ENCODE peak calls at places on chromosomes 7 and 10, in seven cellular contexts. Q is heart right ventricle; R is CD8-positive, alpha-beta T cell; P is cardiac muscle cell; E is A549; B is neural progenitor cell; Y is HCT116. K is an unnamed sample. For H3K9me3, the result is how much of the 10 kb centered on the place peaks cover.

GRCh38 chr7:22827563-22827962 is 4.9 kb upstream of the TOMM7 start:
- DNase-seq in Q (no peak), R (no peak), P (no peak), E (no peak), B (no peak), Y (no peak), K (no peak)

GRCh38 chr7:70349819-70350218 is 751.5 kb downstream of the AUTS2 start:
- DNase-seq in Q (no peak), R (no peak), P (no peak), E (no peak), B (no peak), Y (no peak), K (no peak)

GRCh38 chr10:101535949-101536348 is 52.1 kb downstream of the POLL start:
- DNase-seq in Q (no peak), R (no peak), P (no peak), E (no peak), B (no peak), Y (no peak), K (no peak)

GRCh38 chr7:88548399-88548798 is 211.1 kb upstream of the ZNF804B start:
- DNase-seq in Q (no peak), R (no peak), P (no peak), E (no peak), B (no peak), Y (no peak), K (no peak)

GRCh38 chr7:54956021-54956420 is 62.8 kb upstream of the EGFR start:
- DNase-seq in Q (no peak), R (no peak), P (no peak), E (no peak), B (no peak), Y (no peak), K (no peak)

GRCh38 chr7:128075536-128076095 is 44.4 kb upstream of the LRRC4 start:
- DNase-seq in Q (no peak), R (no peak), P (no peak), E (no peak), B (no peak), Y (no peak), K (no peak)

GRCh38 chr7:7913506-7913905 is 55.1 kb upstream of the GLCCI1 start:
- DNase-seq in Q (no peak), R (no peak), P (no peak), E (no peak), B (peak), Y (no peak), K (no peak)

GRCh38 chr10:122471531-122472177 is 10.3 kb downstream of the HTRA1 start:
- DNase-seq in Q (no peak), R (no peak), P (no peak), E (no peak), B (no peak), Y (no peak), K (no peak)

GRCh38 chr7:20440472-20441105 is 109.9 kb downstream of the ITGB8 start:
- DNase-seq in Q (no peak), R (no peak), P (peak), E (peak), B (peak), Y (peak), K (no peak)

GRCh38 chr10:66045859-66046258 is 880.0 kb upstream of the LRRTM3 start:
- DNase-seq in Q (no peak), R (no peak), P (no peak), E (no peak), B (no peak), Y (no peak), K (no peak)

GRCh38 chr7:87934699-87935372 is 785 bp downstream of the ADAM22 start:
- DNase-seq in Q (no peak), R (peak), P (peak), E (peak), B (peak), Y (no peak), K (no peak)

GRCh38 chr10:95350212-95350829 is 59.5 kb upstream of the PDLIM1 start:
- DNase-seq in Q (no peak), R (no peak), P (peak), E (no peak), B (no peak), Y (no peak), K (no peak)

GRCh38 chr7:40977533-40977932 is 725.4 kb downstream of the INHBA start:
- DNase-seq in Q (no peak), R (no peak), P (no peak), E (no peak), B (no peak), Y (no peak), K (no peak)

GRCh38 chr7:40983106-40983505 is 719.8 kb downstream of the INHBA start:
- DNase-seq in Q (no peak), R (no peak), P (no peak), E (no peak), B (no peak), Y (no peak), K (no peak)

GRCh38 chr7:40978047-40978446 is 724.8 kb downstream of the INHBA start:
- DNase-seq in Q (no peak), R (no peak), P (no peak), E (no peak), B (no peak), Y (no peak), K (no peak)

GRCh38 chr7:40979296-40979695 is 723.6 kb downstream of the INHBA start:
- DNase-seq in Q (no peak), R (no peak), P (no peak), E (no peak), B (no peak), Y (no peak), K (no peak)
- H3K4me3 ChIP-seq in Q (no peak), R (no peak), P (no peak), E (no peak), B (no peak), Y (no peak), K (no peak)

DNA sequence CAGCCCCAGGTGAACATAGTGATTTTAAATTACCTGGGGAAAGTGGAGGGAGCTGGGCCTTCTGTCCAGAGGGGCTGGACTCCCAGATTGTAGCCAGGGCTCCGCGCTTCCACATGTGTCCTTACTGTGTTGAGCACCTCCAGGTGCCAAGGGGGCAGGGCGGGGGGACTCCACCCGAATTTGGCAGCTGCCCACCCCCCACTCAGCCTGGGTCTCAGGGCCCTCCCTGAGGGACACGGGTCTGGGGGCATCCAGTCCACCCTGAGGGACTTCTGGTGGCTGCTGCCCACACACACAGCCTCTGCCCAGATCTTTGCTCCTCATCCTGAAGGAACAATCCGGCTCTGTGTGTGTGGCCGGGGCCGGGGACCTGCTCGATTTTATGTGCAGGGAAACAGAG is 28.2 kb upstream of the ADGRA1 start:
- DNase-seq in Q (no peak), R (no peak), P (no peak), E (no peak), B (no peak), Y (no peak), K (no peak)
- H3K27ac ChIP-seq in Q (no peak), R (no peak), P (no peak), E (no peak), B (no peak), Y (no peak), K (no peak)

GRCh38 chr7:156120552-156120951 is 308.3 kb upstream of the SHH start:
- DNase-seq in Q (no peak), R (no peak), P (no peak), E (no peak), B (no peak), Y (no peak), K (no peak)
- H3K9me3 ChIP-seq in Q (under half), R (under half), P (under half), E (under half), B (under half), Y (under half), K (under half)

DNA sequence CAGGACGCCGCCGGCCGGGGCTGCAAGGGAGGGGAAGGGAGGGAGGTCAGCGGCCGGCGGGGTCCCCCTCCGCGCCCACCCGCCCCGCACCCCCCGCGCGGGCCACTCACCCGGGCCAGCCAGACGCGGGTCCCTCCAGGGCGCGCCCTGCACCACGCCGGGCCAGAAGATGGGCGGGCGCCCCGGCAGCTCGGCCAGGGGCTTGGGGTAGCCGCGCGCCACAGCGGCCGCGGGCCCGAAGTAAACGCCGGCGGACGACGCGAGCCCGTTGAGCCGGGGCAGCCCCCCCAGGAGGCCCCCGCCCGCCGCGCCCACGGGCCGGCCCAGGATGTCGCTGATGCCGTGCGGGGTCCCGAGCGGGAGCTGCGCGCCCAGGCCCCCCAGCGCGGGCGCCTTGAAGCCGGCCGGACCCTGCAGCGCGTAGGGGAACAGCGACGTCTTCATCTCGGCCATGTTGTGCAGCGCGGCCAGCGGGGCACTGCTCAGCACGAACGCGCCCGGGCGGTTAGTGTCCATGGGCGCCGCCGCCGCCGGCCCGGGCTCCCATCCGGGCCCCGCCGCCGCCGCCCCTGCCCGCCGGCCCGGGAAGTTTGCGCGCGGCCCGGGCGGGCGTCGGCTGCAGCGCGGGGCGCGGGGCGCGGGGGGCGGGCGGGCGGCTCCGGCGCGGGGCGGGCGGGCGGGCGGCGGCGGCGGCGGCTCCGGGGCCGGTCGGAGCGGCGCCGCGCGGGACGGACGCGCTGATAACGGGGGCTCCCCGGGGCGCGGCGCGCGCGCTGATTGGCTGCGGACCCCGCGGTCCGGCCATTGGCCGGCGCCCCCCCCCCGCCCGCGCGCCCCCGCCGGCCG is at the start of gene NKX6-2:
- DNase-seq in Q (no peak), R (no peak), P (peak), E (peak), B (peak), Y (no peak), K (no peak)
- H3K4me3 ChIP-seq in Q (peak), R (no peak), P (peak), E (peak), B (peak), Y (no peak), K (no peak)

DNA sequence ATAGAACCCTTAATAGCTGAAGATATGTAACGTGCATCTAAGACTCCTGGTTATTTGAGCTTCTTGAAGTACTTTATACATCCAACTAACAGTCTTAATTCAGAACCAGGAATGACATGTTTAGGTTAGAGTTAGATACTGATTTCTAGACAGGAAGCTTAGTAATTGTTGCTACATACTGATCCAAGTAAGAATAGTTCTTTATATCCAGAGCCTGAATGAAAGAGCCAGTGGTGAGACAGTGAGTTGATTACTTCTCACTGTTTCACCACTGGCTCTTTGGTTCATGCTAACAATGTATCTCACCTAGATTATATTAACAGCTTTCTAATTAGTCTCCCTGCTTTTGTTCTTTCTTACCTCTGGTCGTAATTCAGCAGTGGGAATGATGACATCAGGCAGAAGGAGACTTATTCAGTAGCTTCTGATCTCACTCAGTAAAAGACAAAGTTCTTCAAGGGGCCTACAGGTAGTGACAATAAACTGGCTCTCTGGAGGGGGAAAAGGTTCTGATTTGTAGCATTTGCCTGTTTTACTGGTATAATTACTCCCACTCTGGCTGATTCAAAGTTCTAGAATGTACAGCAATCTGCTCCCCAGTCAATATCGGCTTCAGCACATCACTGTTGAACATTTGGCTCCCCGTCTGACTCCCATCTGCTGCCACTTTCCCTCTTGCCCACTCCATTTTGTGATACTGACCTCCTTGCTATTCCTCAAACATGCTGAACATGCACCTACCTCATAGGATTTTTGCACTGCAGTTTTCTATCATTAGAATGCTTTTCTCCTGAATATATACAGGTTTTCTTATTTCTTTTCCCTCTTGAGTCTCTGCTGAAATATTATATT is 29.1 kb downstream of the MCU start:
- DNase-seq in Q (no peak), R (no peak), P (no peak), E (no peak), B (no peak), Y (no peak), K (no peak)
- H3K27ac ChIP-seq in Q (no peak), R (no peak), P (no peak), E (no peak), B (peak), Y (no peak), K (no peak)

DNA sequence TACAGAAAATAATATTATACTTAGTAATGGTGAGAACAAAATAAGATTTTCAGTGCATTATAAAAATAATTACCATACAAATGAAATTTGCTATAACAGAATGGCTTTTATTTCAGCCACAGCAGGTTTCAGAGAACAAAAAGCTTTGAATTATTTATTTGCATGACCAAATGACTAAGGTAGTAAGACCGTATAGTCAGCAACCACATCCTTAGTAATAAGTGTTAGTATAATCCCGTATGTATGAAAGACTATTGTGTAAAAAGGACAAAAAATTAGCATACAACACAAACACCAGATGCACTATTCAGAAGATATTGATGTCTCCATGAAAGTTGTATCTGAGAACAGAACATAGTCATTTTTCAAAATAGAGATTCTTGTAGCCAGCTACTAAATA is 12.2 kb downstream of the PDZD8 start:
- DNase-seq in Q (no peak), R (no peak), P (peak), E (no peak), B (no peak), Y (no peak), K (no peak)
- H3K9me3 ChIP-seq in Q (under half), R (under half), P (under half), E (under half), B (under half), Y (under half), K (under half)